ENCODE peak calls at places on chromosomes 4 and X, in six cellular contexts. K is HCT116, H is endothelial cell of umbilical vein, C is breast epithelium, G is K562, X is suprapubic skin. Q is an unnamed sample.

GRCh38 chr4:169791527-169792156 is 33.9 kb upstream of the HPF1 start:
- DNase-seq in C (no peak), X (no peak), K (peak), G (peak), H (peak), Q (peak)

GRCh38 chrX:16658284-16658683 is 8.3 kb downstream of the S100G start:
- DNase-seq in G (no peak), H (peak), C (no peak), X (no peak), K (no peak), Q (no peak)

GRCh38 chr4:182922551-182923284 is 5.5 kb upstream of the DCTD start:
- DNase-seq in X (no peak), G (no peak), C (no peak), H (no peak), K (no peak), Q (no peak)

GRCh38 chrX:154595559-154595958 is 10.6 kb downstream of the CTAG1A start:
- DNase-seq in X (no peak), C (no peak), K (no peak), H (no peak), G (no peak), Q (no peak)

GRCh38 chr4:152563209-152563608 is 27.3 kb upstream of the FBXW7 start:
- DNase-seq in G (no peak), H (no peak), C (no peak), K (no peak), X (no peak), Q (no peak)

GRCh38 chr4:28772796-28773195 is 1912.2 kb downstream of the STIM2 start:
- DNase-seq in X (no peak), C (no peak), H (no peak), G (no peak), K (no peak), Q (no peak)

GRCh38 chrX:132622130-132622529 is 133.3 kb upstream of the MBNL3 start:
- DNase-seq in K (peak), X (no peak), G (peak), H (peak), C (no peak), Q (no peak)

GRCh38 chr4:52780627-52781354 is 29.6 kb upstream of the ERVMER34-1 start:
- DNase-seq in H (no peak), C (no peak), G (peak), K (peak), X (no peak), Q (no peak)

GRCh38 chr4:48015216-48015615 is 1.3 kb downstream of the CNGA1 start:
- DNase-seq in K (no peak), H (no peak), C (no peak), G (no peak), X (no peak), Q (no peak)

GRCh38 chr4:41136456-41136855 is 77.9 kb downstream of the APBB2 start:
- DNase-seq in X (no peak), H (peak), C (no peak), K (no peak), G (no peak), Q (no peak)

GRCh38 chr4:143667461-143667860 is 33.0 kb downstream of the FREM3 start:
- DNase-seq in H (peak), X (no peak), C (peak), K (no peak), G (no peak), Q (no peak)

GRCh38 chr4:140136509-140136908 is 17.5 kb downstream of the MAML3 start:
- DNase-seq in K (no peak), X (no peak), C (no peak), G (no peak), H (peak), Q (no peak)

GRCh38 chr4:1219553-1219950 is 29.4 kb downstream of the CTBP1 start:
- DNase-seq in G (no peak), K (no peak), X (no peak), C (no peak), H (no peak), Q (no peak)

GRCh38 chr4:7303561-7303960 is 111.2 kb downstream of the SORCS2 start:
- DNase-seq in K (no peak), H (no peak), C (no peak), G (no peak), X (no peak), Q (no peak)

GRCh38 chr4:27318740-27319139 is 458.1 kb downstream of the STIM2 start:
- DNase-seq in C (no peak), G (peak), H (no peak), K (peak), X (no peak), Q (no peak)

GRCh38 chr4:89586864-89587263 is 250.1 kb downstream of the SNCA start:
- DNase-seq in X (no peak), K (peak), G (no peak), C (no peak), H (peak), Q (no peak)
- TF ChIP-seq CTCF in X (no peak), K (peak), G (no peak), C (no peak), H (no peak), Q (no peak)

GRCh38 chr4:5137927-5138326 is 86.6 kb downstream of the STK32B start:
- DNase-seq in C (no peak), G (no peak), K (no peak), H (no peak), X (no peak), Q (no peak)

GRCh38 chr4:5134620-5135019 is 83.3 kb downstream of the STK32B start:
- DNase-seq in K (no peak), X (no peak), C (no peak), G (no peak), H (no peak), Q (no peak)

GRCh38 chr4:5137226-5137625 is 85.9 kb downstream of the STK32B start:
- DNase-seq in C (no peak), G (no peak), K (no peak), H (no peak), X (no peak), Q (no peak)

GRCh38 chr4:5133201-5133600 is 81.9 kb downstream of the STK32B start:
- DNase-seq in H (peak), G (no peak), C (no peak), X (no peak), K (no peak), Q (no peak)

DNA sequence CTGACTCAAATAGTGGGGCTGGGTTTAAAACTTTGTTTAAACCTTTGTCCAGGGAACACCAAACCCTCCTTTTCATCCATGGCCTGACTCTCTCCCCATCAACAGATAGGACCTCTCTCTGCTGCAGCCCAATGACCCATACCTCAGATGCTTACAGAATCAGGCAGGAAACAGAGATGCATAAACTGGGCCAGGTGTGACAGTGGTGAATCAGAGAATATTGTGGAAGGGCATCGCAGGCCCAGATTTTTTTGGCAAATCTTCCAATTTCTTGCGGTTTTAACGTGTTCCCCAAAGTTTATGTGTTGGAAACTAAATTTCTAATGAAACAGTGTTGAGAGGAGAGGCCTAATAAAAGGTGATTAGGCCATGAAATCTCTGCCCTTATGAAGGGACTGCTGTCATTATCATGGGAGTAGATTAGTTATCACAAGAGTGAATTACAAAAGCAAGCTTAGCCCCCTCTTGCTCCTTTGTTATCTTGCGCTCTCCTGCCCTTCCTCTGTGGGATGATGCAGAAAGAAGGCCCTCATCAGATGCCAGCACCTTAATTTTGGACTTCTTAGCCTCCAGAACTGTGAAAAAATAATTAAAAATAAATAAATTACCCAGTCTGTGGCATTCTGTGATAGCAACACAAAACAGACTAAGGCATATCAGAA is 82.8 kb downstream of the STK32B start:
- DNase-seq in K (no peak), H (no peak), C (no peak), G (no peak), X (no peak), Q (no peak)
- TF ChIP-seq POLR2AphosphoS5 in K (no peak), H (no peak), C (no peak), G (no peak), X (no peak), Q (no peak)

DNA sequence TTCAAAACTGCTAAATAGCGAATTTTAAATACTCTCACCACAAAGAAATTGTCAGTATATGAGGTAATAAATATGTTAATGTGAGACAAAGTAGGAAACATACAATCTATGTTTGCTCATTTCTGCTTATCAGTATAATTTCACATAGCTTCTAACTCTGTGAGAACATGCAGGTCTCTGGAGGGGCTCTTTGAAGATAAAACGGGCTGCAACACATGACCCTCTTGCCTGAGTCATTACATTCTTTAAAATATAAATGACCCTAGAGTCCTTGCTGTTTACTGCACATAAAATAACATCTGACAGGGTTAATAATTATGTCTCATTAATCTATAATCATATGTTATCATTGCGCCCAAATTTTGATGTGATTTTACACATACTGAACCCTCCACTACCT is 681.5 kb downstream of the ARAP2 start:
- DNase-seq in X (no peak), K (no peak), C (no peak), H (no peak), G (no peak), Q (no peak)
- H3K4me3 ChIP-seq in X (no peak), K (no peak), C (no peak), H (no peak), G (no peak), Q (no peak)

GRCh38 chrX:92231391-92231790 is 452.2 kb downstream of the PCDH11X start:
- DNase-seq in K (no peak), G (no peak), C (no peak), H (no peak), X (no peak), Q (no peak)

GRCh38 chrX:92230628-92231027 is 451.5 kb downstream of the PCDH11X start:
- DNase-seq in C (no peak), X (no peak), K (no peak), H (no peak), G (no peak), Q (no peak)

DNA sequence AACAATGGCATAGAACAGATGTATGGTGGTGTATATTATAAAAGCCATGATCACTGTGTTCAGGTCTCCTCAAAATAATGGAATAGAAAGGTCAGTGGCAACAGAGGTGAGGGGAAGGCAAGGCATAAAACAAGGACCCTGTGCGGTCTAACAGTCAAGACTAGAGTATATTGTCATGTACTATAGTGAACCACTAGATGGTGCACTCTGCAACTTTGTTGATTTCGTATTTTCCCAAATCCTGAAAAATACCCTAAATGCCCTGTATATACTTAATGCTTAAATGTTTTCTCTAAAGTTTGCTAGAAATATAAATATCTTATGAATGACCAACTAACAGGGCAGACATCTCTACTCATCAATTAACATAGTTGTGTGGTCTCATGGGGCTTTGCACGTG is 453.0 kb downstream of the PCDH11X start:
- DNase-seq in C (no peak), H (no peak), G (no peak), K (no peak), X (no peak), Q (no peak)
- TF ChIP-seq CTCF in C (no peak), H (no peak), G (no peak), K (peak), X (peak), Q (no peak)

DNA sequence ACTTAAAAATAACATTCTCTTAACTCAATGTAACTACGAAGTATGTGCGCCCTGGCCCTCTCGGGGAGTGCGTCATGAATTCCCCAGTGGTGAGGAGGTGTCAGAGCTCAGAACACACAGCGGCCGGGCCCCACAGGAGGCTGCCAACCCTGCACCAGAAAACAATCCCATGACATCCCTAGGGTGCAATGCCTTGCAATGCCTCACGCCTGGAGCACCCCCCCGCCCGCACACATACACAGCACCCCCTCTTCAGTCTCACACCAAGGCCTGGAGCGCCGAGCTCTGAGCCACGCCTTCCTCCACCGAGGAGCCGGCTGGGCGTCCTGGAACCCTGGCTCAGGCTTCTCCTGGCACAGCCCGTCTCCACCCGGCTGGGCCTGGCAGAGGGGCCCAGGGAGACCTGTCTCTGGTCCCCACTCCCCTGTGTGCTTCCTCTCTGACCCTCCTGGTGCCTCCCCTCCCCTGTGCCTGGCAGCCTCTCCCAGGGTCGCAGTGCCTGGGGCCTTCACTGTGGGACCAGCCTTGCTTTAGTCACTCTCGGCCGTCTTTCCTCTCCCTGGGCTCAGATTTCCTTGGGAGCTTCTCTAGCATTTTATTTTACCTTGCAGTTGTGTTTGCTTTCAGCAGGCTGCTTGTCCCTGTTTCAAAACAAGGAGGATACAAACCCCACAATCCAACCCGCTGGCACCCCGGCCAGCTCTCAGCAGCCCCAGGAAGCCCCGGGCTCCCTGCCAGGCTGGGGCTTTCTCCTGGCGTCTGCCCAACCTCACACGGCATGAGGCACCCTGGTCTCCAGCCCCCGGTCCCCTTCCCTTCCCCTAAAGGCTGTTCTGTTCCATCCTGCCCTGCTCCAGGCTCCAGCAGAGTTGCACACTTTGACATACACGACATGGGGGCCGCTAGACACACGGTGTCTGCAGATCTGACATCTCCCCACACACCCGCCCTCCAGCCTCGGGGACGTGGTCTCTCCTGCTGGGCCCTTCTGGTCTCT is 108.0 kb upstream of the ADRA2C start:
- DNase-seq in G (no peak), C (no peak), H (no peak), X (no peak), K (no peak), Q (no peak)
- TF ChIP-seq POLR2AphosphoS5 in G (no peak), C (no peak), H (no peak), X (no peak), K (no peak), Q (peak)

Q was measured in prostate gland.